ENCODE peak calls at places on chromosomes 13 and 19, in six cellular contexts. One of them, this sample, is unnamed.
A peak's percentile ranks its signal among the peaks of the same experiment; 100 is the strongest.

GRCh38 chr13:99614465-99614885 is 113.2 kb downstream of the TM9SF2 start:
- DNase-seq in breast epithelium: peak; percentile 47
- DNase-seq in transverse colon: peak; percentile 25
- DNase-seq in stomach: peak; percentile 39
- DNase-seq in sigmoid colon: no peak
- DNase-seq in H1: no peak
- DNase-seq in this sample: no peak

GRCh38 chr13:67221630-67222226 is 8.4 kb downstream of the PCDH9 start:
- DNase-seq in breast epithelium: no peak
- DNase-seq in transverse colon: no peak
- DNase-seq in stomach: no peak
- DNase-seq in sigmoid colon: no peak
- DNase-seq in H1: no peak
- DNase-seq in this sample: no peak

GRCh38 chr13:33322474-33322827 is 36.9 kb upstream of the STARD13 start:
- DNase-seq in breast epithelium: no peak
- DNase-seq in transverse colon: peak; percentile 24
- DNase-seq in stomach: no peak
- DNase-seq in sigmoid colon: peak; percentile 83
- DNase-seq in H1: no peak
- DNase-seq in this sample: no peak

GRCh38 chr19:57267294-57267693 is 13.0 kb upstream of the ZNF460 start:
- DNase-seq in breast epithelium: no peak
- DNase-seq in transverse colon: no peak
- DNase-seq in stomach: no peak
- DNase-seq in sigmoid colon: no peak
- DNase-seq in H1: no peak
- DNase-seq in this sample: no peak

GRCh38 chr13:70107125-70107497 is 515 bp upstream of the ATXN8OS start:
- DNase-seq in breast epithelium: no peak
- DNase-seq in transverse colon: no peak
- DNase-seq in stomach: no peak
- DNase-seq in sigmoid colon: no peak
- DNase-seq in H1: no peak
- DNase-seq in this sample: no peak

GRCh38 chr13:45595968-45596367 is 19.6 kb downstream of the ERICH6B start:
- DNase-seq in breast epithelium: no peak
- DNase-seq in transverse colon: no peak
- DNase-seq in stomach: no peak
- DNase-seq in sigmoid colon: no peak
- DNase-seq in H1: no peak
- DNase-seq in this sample: no peak

GRCh38 chr19:4069331-4069959 is 2.7 kb upstream of the ZBTB7A start:
- DNase-seq in breast epithelium: no peak
- DNase-seq in transverse colon: peak; percentile 62
- DNase-seq in stomach: no peak
- DNase-seq in sigmoid colon: no peak
- DNase-seq in H1: no peak
- DNase-seq in this sample: no peak

GRCh38 chr19:31315621-31316011 is 33.6 kb downstream of the TSHZ3 start:
- DNase-seq in breast epithelium: no peak
- DNase-seq in transverse colon: no peak
- DNase-seq in stomach: no peak
- DNase-seq in sigmoid colon: no peak
- DNase-seq in H1: no peak
- DNase-seq in this sample: no peak

GRCh38 chr13:62924395-62924794 is 1508.7 kb upstream of the PCDH20 start:
- DNase-seq in breast epithelium: no peak
- DNase-seq in transverse colon: no peak
- DNase-seq in stomach: no peak
- DNase-seq in sigmoid colon: no peak
- DNase-seq in H1: no peak
- DNase-seq in this sample: no peak

GRCh38 chr13:28494537-28494860 is 429 bp downstream of the FLT1 start:
- DNase-seq in breast epithelium: no peak
- DNase-seq in transverse colon: no peak
- DNase-seq in stomach: no peak
- DNase-seq in sigmoid colon: no peak
- DNase-seq in H1: no peak
- DNase-seq in this sample: no peak

GRCh38 chr13:29679357-29680050 is 84.0 kb upstream of the SLC7A1 start:
- DNase-seq in breast epithelium: no peak
- DNase-seq in transverse colon: peak; percentile 38
- DNase-seq in stomach: peak; percentile 46
- DNase-seq in sigmoid colon: no peak
- DNase-seq in H1: no peak
- DNase-seq in this sample: no peak

GRCh38 chr19:48480151-48480475 is 10.9 kb downstream of the CYTH2 start:
- DNase-seq in breast epithelium: no peak
- DNase-seq in transverse colon: peak; percentile 57
- DNase-seq in stomach: peak; percentile 49
- DNase-seq in sigmoid colon: peak; percentile 89
- DNase-seq in H1: no peak
- DNase-seq in this sample: no peak

DNA sequence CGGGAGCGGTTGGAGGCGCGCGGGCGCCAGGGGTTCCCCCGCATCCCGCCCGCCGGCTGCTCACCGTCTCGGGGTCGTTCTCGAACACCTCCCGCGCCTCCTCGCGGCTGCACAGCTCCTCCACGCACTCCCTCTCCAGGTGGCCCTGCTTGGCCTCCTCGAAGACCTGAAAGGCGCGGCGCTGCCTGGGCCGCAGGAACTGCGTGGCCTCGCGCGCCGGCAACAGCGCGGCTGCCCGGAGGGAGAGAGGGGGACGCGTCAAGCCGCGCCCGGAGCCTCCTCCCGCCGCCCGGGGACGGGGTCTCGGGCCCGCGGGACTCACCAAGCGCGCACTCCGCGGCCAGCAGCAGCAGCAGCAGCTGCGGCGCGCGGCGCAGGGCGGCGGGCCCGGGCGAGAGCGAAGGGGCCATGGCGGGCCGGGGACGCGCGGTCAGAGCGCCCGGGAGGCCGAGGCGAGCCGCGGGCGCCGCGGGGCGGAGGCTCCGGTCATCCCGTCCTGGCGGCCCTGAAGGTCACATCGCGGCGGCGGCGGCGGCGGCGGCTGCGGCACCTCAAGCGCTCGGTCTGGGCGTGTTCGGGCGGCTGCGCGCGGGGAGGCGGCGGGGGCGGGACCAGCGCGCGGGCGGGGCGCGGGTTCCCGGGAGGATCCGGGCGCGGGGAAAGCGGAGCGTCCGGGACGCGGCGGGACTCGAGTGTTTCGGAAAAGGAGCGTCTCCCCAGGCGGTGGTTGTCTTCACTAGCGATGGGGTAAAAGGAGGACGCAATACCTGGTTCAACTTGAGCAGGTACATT is at the start of gene GAS6:
- DNase-seq in breast epithelium: peak; percentile 38
- DNase-seq in transverse colon: peak; percentile 80
- DNase-seq in stomach: peak; percentile 72
- DNase-seq in sigmoid colon: no peak
- DNase-seq in H1: no peak
- DNase-seq in this sample: no peak
- TF ChIP-seq CTCF in breast epithelium: no peak
- TF ChIP-seq CTCF in transverse colon: no peak
- TF ChIP-seq CTCF in stomach: no peak
- TF ChIP-seq CTCF in sigmoid colon: no peak
- TF ChIP-seq CTCF in H1: no peak
- TF ChIP-seq CTCF in this sample: peak; percentile 23

GRCh38 chr19:6751189-6751588 is 11.7 kb downstream of the TRIP10 start:
- DNase-seq in breast epithelium: no peak
- DNase-seq in transverse colon: no peak
- DNase-seq in stomach: no peak
- DNase-seq in sigmoid colon: no peak
- DNase-seq in H1: no peak
- DNase-seq in this sample: no peak
- TF ChIP-seq POLR2AphosphoS5 in breast epithelium: no peak
- TF ChIP-seq POLR2AphosphoS5 in transverse colon: no peak
- TF ChIP-seq POLR2AphosphoS5 in stomach: no peak
- TF ChIP-seq POLR2AphosphoS5 in sigmoid colon: no peak
- TF ChIP-seq POLR2AphosphoS5 in H1: no peak
- TF ChIP-seq POLR2AphosphoS5 in this sample: no peak

GRCh38 chr19:35845215-35846037 is 6.9 kb downstream of the NPHS1 start:
- DNase-seq in breast epithelium: no peak
- DNase-seq in transverse colon: peak; percentile 41
- DNase-seq in stomach: no peak
- DNase-seq in sigmoid colon: no peak
- DNase-seq in H1: no peak
- DNase-seq in this sample: no peak
- H3K27ac ChIP-seq in breast epithelium: no peak overlapping the region
- H3K27ac ChIP-seq in transverse colon: no peak overlapping the region
- H3K27ac ChIP-seq in stomach: peak overlapping the region; percentile 6
- H3K27ac ChIP-seq in sigmoid colon: no peak overlapping the region
- H3K27ac ChIP-seq in H1: no peak overlapping the region
- H3K27ac ChIP-seq in this sample: no peak overlapping the region

DNA sequence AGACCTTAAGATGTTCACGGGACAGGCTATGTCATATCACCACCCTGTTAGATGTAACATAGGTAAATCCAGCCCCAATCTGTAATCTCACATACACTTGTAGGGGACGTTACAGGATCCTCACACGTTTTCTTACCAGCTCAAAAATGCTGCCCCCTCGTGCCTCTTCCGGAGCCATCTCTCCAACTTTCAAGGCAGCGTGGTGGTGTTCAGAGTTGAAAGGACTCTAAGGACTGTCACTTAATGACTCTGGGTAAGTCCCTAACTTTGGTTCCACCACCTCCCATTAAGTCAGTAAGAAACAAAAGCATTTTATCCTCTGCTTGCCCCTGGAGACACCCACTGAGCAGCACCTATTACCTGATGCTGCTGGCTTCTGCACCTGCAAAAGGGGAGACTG is 4.4 kb downstream of the MED26 start:
- DNase-seq in breast epithelium: no peak
- DNase-seq in transverse colon: no peak
- DNase-seq in stomach: no peak
- DNase-seq in sigmoid colon: no peak
- DNase-seq in H1: no peak
- DNase-seq in this sample: no peak
- TF ChIP-seq CTCF in breast epithelium: no peak
- TF ChIP-seq CTCF in transverse colon: no peak
- TF ChIP-seq CTCF in stomach: no peak
- TF ChIP-seq CTCF in sigmoid colon: no peak
- TF ChIP-seq CTCF in H1: no peak
- TF ChIP-seq CTCF in this sample: no peak

GRCh38 chr13:109595466-109595865 is 190.9 kb downstream of the IRS2 start:
- DNase-seq in breast epithelium: no peak
- DNase-seq in transverse colon: no peak
- DNase-seq in stomach: no peak
- DNase-seq in sigmoid colon: no peak
- DNase-seq in H1: no peak
- DNase-seq in this sample: no peak
- TF ChIP-seq POLR2AphosphoS5 in breast epithelium: no peak
- TF ChIP-seq POLR2AphosphoS5 in transverse colon: no peak
- TF ChIP-seq POLR2AphosphoS5 in stomach: no peak
- TF ChIP-seq POLR2AphosphoS5 in sigmoid colon: no peak
- TF ChIP-seq POLR2AphosphoS5 in H1: no peak
- TF ChIP-seq POLR2AphosphoS5 in this sample: no peak

GRCh38 chr19:17489392-17490030 is 19.2 kb downstream of the SLC27A1 start:
- DNase-seq in breast epithelium: no peak
- DNase-seq in transverse colon: no peak
- DNase-seq in stomach: no peak
- DNase-seq in sigmoid colon: no peak
- DNase-seq in H1: no peak
- DNase-seq in this sample: no peak
- H3K27ac ChIP-seq in breast epithelium: no peak overlapping the region
- H3K27ac ChIP-seq in transverse colon: no peak overlapping the region
- H3K27ac ChIP-seq in stomach: peak overlapping the region; percentile 72
- H3K27ac ChIP-seq in sigmoid colon: no peak overlapping the region
- H3K27ac ChIP-seq in H1: no peak overlapping the region
- H3K27ac ChIP-seq in this sample: peak overlapping the region; percentile 24

GRCh38 chr19:21484631-21485030 is 20.8 kb upstream of the ZNF429 start:
- DNase-seq in breast epithelium: no peak
- DNase-seq in transverse colon: no peak
- DNase-seq in stomach: no peak
- DNase-seq in sigmoid colon: no peak
- DNase-seq in H1: no peak
- DNase-seq in this sample: no peak

GRCh38 chr19:21487969-21488368 is 17.4 kb upstream of the ZNF429 start:
- DNase-seq in breast epithelium: no peak
- DNase-seq in transverse colon: no peak
- DNase-seq in stomach: no peak
- DNase-seq in sigmoid colon: no peak
- DNase-seq in H1: no peak
- DNase-seq in this sample: no peak

GRCh38 chr19:21482863-21483276 is 22.5 kb upstream of the ZNF429 start:
- DNase-seq in breast epithelium: peak; percentile 31
- DNase-seq in transverse colon: peak; percentile 48
- DNase-seq in stomach: peak; percentile 63
- DNase-seq in sigmoid colon: peak; percentile 72
- DNase-seq in H1: peak; percentile 74
- DNase-seq in this sample: no peak

GRCh38 chr19:21483589-21484170 is 21.7 kb upstream of the ZNF429 start:
- DNase-seq in breast epithelium: peak; percentile 46
- DNase-seq in transverse colon: peak; percentile 51
- DNase-seq in stomach: peak; percentile 60
- DNase-seq in sigmoid colon: peak; percentile 76
- DNase-seq in H1: peak; percentile 60
- DNase-seq in this sample: no peak
- TF ChIP-seq CTCF in breast epithelium: peak; percentile 57
- TF ChIP-seq CTCF in transverse colon: peak; percentile 50
- TF ChIP-seq CTCF in stomach: no peak
- TF ChIP-seq CTCF in sigmoid colon: peak; percentile 31
- TF ChIP-seq CTCF in H1: peak; percentile 65
- TF ChIP-seq CTCF in this sample: peak; percentile 87

DNA sequence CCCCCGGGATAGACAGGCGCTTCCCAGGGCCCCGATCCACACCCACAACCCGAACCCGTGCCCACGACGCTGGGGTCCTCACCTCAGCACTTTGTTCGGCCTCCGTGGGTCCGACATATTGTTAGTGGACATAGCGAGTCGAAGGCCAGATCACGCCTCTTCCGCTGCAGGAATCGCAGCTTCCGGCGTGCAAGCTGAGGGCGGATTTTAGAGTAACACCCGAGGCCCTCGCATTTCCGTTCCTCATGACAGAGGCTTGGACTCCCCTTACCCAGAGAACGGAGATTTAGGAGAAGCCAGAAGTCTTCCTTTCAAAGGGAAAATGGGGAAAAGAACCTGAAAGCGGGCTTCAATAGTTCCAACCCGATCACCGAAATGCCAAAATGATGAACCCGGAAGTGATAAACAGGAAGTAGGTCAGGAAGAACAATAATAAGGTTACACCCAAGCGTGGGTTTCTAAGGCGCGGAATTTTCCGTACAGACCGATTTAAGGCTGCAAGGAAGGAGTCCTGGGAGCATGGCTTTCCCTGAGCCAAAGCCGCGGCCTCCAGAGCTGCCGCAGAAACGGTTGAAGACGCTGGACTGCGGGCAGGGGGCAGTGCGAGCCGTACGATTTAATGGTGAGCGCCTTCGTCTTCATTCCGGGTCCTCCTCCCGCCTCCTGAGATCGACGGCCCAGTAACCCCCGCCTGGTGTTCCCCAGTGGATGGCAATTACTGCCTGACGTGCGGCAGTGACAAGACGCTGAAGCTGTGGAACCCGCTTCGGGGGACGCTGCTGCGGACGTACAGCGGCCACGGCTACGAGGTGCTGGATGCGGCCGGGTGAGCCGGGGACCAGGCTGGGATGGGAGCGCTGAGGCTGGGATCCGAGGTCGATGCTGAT is 2.9 kb downstream of the WDR83 start:
- DNase-seq in breast epithelium: peak; percentile 73
- DNase-seq in transverse colon: peak; percentile 81
- DNase-seq in stomach: peak; percentile 85
- DNase-seq in sigmoid colon: peak; percentile 91
- DNase-seq in H1: no peak
- DNase-seq in this sample: peak; percentile 97
- TF ChIP-seq POLR2AphosphoS5 in breast epithelium: peak; percentile 87
- TF ChIP-seq POLR2AphosphoS5 in transverse colon: peak; percentile 65
- TF ChIP-seq POLR2AphosphoS5 in stomach: peak; percentile 88
- TF ChIP-seq POLR2AphosphoS5 in sigmoid colon: peak; percentile 60
- TF ChIP-seq POLR2AphosphoS5 in H1: peak; percentile 71
- TF ChIP-seq POLR2AphosphoS5 in this sample: peak; percentile 81